ENCODE peak calls at places on chromosomes 1 and 21, in six cellular contexts. One of them, this sample, is unnamed.

GRCh38 chr1:233609926-233610325 is 4.0 kb upstream of the KCNK1 start:
- DNase-seq in HuH-7: no peak
- DNase-seq in A172: no peak
- DNase-seq in T-helper 2 cell: no peak
- DNase-seq in NCI-H446: no peak
- DNase-seq in psoas muscle: no peak
- DNase-seq in this sample: no peak

GRCh38 chr1:56799605-56800398 is 19.4 kb downstream of the FYB2 start:
- DNase-seq in HuH-7: no peak
- DNase-seq in A172: peak
- DNase-seq in T-helper 2 cell: no peak
- DNase-seq in NCI-H446: no peak
- DNase-seq in psoas muscle: no peak
- DNase-seq in this sample: no peak

GRCh38 chr1:175434268-175434860 is 241.8 kb upstream of the KIAA0040 start:
- DNase-seq in HuH-7: no peak
- DNase-seq in A172: no peak
- DNase-seq in T-helper 2 cell: no peak
- DNase-seq in NCI-H446: no peak
- DNase-seq in psoas muscle: no peak
- DNase-seq in this sample: no peak

GRCh38 chr1:37308571-37308960 is 165.8 kb upstream of the ZC3H12A start:
- DNase-seq in HuH-7: no peak
- DNase-seq in A172: no peak
- DNase-seq in T-helper 2 cell: no peak
- DNase-seq in NCI-H446: no peak
- DNase-seq in psoas muscle: no peak
- DNase-seq in this sample: no peak

GRCh38 chr1:150544204-150544603 is 5.0 kb upstream of the ADAMTSL4 start:
- DNase-seq in HuH-7: no peak
- DNase-seq in A172: no peak
- DNase-seq in T-helper 2 cell: no peak
- DNase-seq in NCI-H446: no peak
- DNase-seq in psoas muscle: no peak
- DNase-seq in this sample: no peak

GRCh38 chr1:21857840-21858670 is 46.0 kb downstream of the LDLRAD2 start:
- DNase-seq in HuH-7: no peak
- DNase-seq in A172: no peak
- DNase-seq in T-helper 2 cell: no peak
- DNase-seq in NCI-H446: no peak
- DNase-seq in psoas muscle: no peak
- DNase-seq in this sample: no peak

GRCh38 chr21:36320421-36321324 is 676 bp downstream of the MORC3 start:
- DNase-seq in HuH-7: peak
- DNase-seq in A172: peak
- DNase-seq in T-helper 2 cell: no peak
- DNase-seq in NCI-H446: peak
- DNase-seq in psoas muscle: peak
- DNase-seq in this sample: peak

GRCh38 chr1:91501527-91501859 is 842 bp downstream of the CDC7 start:
- DNase-seq in HuH-7: no peak
- DNase-seq in A172: no peak
- DNase-seq in T-helper 2 cell: no peak
- DNase-seq in NCI-H446: peak
- DNase-seq in psoas muscle: no peak
- DNase-seq in this sample: no peak

GRCh38 chr1:111649227-111649626 is 29.6 kb downstream of the RAP1A start:
- DNase-seq in HuH-7: no peak
- DNase-seq in A172: no peak
- DNase-seq in T-helper 2 cell: no peak
- DNase-seq in NCI-H446: no peak
- DNase-seq in psoas muscle: no peak
- DNase-seq in this sample: no peak

GRCh38 chr1:19618428-19618827 is 25.7 kb upstream of the NBL1 start:
- DNase-seq in HuH-7: no peak
- DNase-seq in A172: no peak
- DNase-seq in T-helper 2 cell: no peak
- DNase-seq in NCI-H446: no peak
- DNase-seq in psoas muscle: no peak
- DNase-seq in this sample: no peak

GRCh38 chr1:13737388-13737787 is 37.4 kb downstream of the PRDM2 start:
- DNase-seq in HuH-7: no peak
- DNase-seq in A172: no peak
- DNase-seq in T-helper 2 cell: no peak
- DNase-seq in NCI-H446: no peak
- DNase-seq in psoas muscle: no peak
- DNase-seq in this sample: no peak

GRCh38 chr1:154943649-154944421 is 7.3 kb upstream of the PMVK start:
- DNase-seq in HuH-7: peak
- DNase-seq in A172: peak
- DNase-seq in T-helper 2 cell: no peak
- DNase-seq in NCI-H446: peak
- DNase-seq in psoas muscle: no peak
- DNase-seq in this sample: no peak

GRCh38 chr21:45366931-45367401 is 38.0 kb upstream of the COL18A1 start:
- DNase-seq in HuH-7: no peak
- DNase-seq in A172: peak
- DNase-seq in T-helper 2 cell: no peak
- DNase-seq in NCI-H446: no peak
- DNase-seq in psoas muscle: peak
- DNase-seq in this sample: no peak

GRCh38 chr1:23553206-23553895 is 6.0 kb downstream of the ID3 start:
- DNase-seq in HuH-7: no peak
- DNase-seq in A172: no peak
- DNase-seq in T-helper 2 cell: no peak
- DNase-seq in NCI-H446: no peak
- DNase-seq in psoas muscle: no peak
- DNase-seq in this sample: no peak

GRCh38 chr1:164667010-164667409 is 108.0 kb downstream of the PBX1 start:
- DNase-seq in HuH-7: no peak
- DNase-seq in A172: no peak
- DNase-seq in T-helper 2 cell: no peak
- DNase-seq in NCI-H446: no peak
- DNase-seq in psoas muscle: no peak
- DNase-seq in this sample: no peak

GRCh38 chr1:175731581-175731980 is 11.8 kb downstream of the TNR start:
- DNase-seq in HuH-7: no peak
- DNase-seq in A172: no peak
- DNase-seq in T-helper 2 cell: no peak
- DNase-seq in NCI-H446: no peak
- DNase-seq in psoas muscle: no peak
- DNase-seq in this sample: no peak

GRCh38 chr1:77926561-77927357 is 38.3 kb downstream of the NEXN start:
- DNase-seq in HuH-7: no peak
- DNase-seq in A172: no peak
- DNase-seq in T-helper 2 cell: no peak
- DNase-seq in NCI-H446: no peak
- DNase-seq in psoas muscle: no peak
- DNase-seq in this sample: no peak

GRCh38 chr1:232597721-232598120 is 32.2 kb downstream of the SIPA1L2 start:
- DNase-seq in HuH-7: no peak
- DNase-seq in A172: no peak
- DNase-seq in T-helper 2 cell: no peak
- DNase-seq in NCI-H446: no peak
- DNase-seq in psoas muscle: no peak
- DNase-seq in this sample: no peak

GRCh38 chr1:63747445-63747844 is 26.4 kb upstream of the ROR1 start:
- DNase-seq in HuH-7: no peak
- DNase-seq in A172: no peak
- DNase-seq in T-helper 2 cell: no peak
- DNase-seq in NCI-H446: no peak
- DNase-seq in psoas muscle: no peak
- DNase-seq in this sample: no peak

GRCh38 chr1:59126361-59126760 is 170.5 kb upstream of the FGGY start:
- DNase-seq in HuH-7: no peak
- DNase-seq in A172: no peak
- DNase-seq in T-helper 2 cell: no peak
- DNase-seq in NCI-H446: no peak
- DNase-seq in psoas muscle: no peak
- DNase-seq in this sample: no peak

GRCh38 chr1:3872546-3872945 is 15.3 kb downstream of the DFFB start:
- DNase-seq in HuH-7: no peak
- DNase-seq in A172: no peak
- DNase-seq in T-helper 2 cell: no peak
- DNase-seq in NCI-H446: no peak
- DNase-seq in psoas muscle: no peak
- DNase-seq in this sample: no peak

GRCh38 chr1:165456114-165456513 is 11.2 kb upstream of the RXRG start:
- DNase-seq in HuH-7: no peak
- DNase-seq in A172: no peak
- DNase-seq in T-helper 2 cell: no peak
- DNase-seq in NCI-H446: no peak
- DNase-seq in psoas muscle: no peak
- DNase-seq in this sample: no peak

GRCh38 chr1:39405358-39405757 is 86.1 kb upstream of the BMP8A start:
- DNase-seq in HuH-7: no peak
- DNase-seq in A172: no peak
- DNase-seq in T-helper 2 cell: no peak
- DNase-seq in NCI-H446: peak
- DNase-seq in psoas muscle: no peak
- DNase-seq in this sample: no peak

GRCh38 chr1:188425687-188426086 is 1596.9 kb downstream of the PLA2G4A start:
- DNase-seq in HuH-7: no peak
- DNase-seq in A172: peak
- DNase-seq in T-helper 2 cell: no peak
- DNase-seq in NCI-H446: no peak
- DNase-seq in psoas muscle: no peak
- DNase-seq in this sample: no peak

GRCh38 chr1:160472112-160472511 is 50.9 kb downstream of the SLAMF6 start:
- DNase-seq in HuH-7: no peak
- DNase-seq in A172: no peak
- DNase-seq in T-helper 2 cell: no peak
- DNase-seq in NCI-H446: no peak
- DNase-seq in psoas muscle: no peak
- DNase-seq in this sample: no peak

GRCh38 chr1:18814340-18815202 is 44.9 kb downstream of the TAS1R2 start:
- DNase-seq in HuH-7: no peak
- DNase-seq in A172: no peak
- DNase-seq in T-helper 2 cell: no peak
- DNase-seq in NCI-H446: no peak
- DNase-seq in psoas muscle: no peak
- DNase-seq in this sample: no peak

GRCh38 chr1:38640371-38640770 is 219.2 kb downstream of the RRAGC start:
- DNase-seq in HuH-7: no peak
- DNase-seq in A172: no peak
- DNase-seq in T-helper 2 cell: no peak
- DNase-seq in NCI-H446: no peak
- DNase-seq in psoas muscle: no peak
- DNase-seq in this sample: no peak

GRCh38 chr1:97334454-97334853 is 586.4 kb downstream of the DPYD start:
- DNase-seq in HuH-7: no peak
- DNase-seq in A172: peak
- DNase-seq in T-helper 2 cell: no peak
- DNase-seq in NCI-H446: no peak
- DNase-seq in psoas muscle: no peak
- DNase-seq in this sample: no peak